ENCODE peak calls at places on chromosomes 13 and 19, in five cellular contexts. G is heart left ventricle, V is Kasumi-1, N is NCI-H748 treated with DMSO at 0.1 percent for 48 hours, Z is NCI-H460. W is an unnamed sample.

GRCh38 chr13:23993439-23993980 is 96.2 kb upstream of the C1QTNF9B start:
- DNase-seq in N (no peak), V (no peak), G (no peak), Z (no peak), W (no peak)

GRCh38 chr13:36125841-36126240 is 5.3 kb downstream of the DCLK1 start:
- DNase-seq in Z (no peak), G (no peak), N (no peak), V (no peak), W (no peak)

GRCh38 chr19:18304496-18305312 is 18.2 kb downstream of the LSM4 start:
- DNase-seq in Z (no peak), G (peak), N (no peak), V (peak), W (peak)

GRCh38 chr19:58154287-58154678 is 3.7 kb upstream of the ZNF329 start:
- DNase-seq in N (no peak), G (no peak), Z (no peak), V (no peak), W (peak)

GRCh38 chr19:32397736-32398135 is 7.8 kb upstream of the DPY19L3 start:
- DNase-seq in G (no peak), V (no peak), N (no peak), Z (no peak), W (no peak)

GRCh38 chr13:28355822-28356371 is 139.0 kb downstream of the FLT1 start:
- DNase-seq in Z (no peak), G (no peak), N (no peak), V (no peak), W (no peak)

GRCh38 chr19:2043864-2044708 is 7.0 kb downstream of the MKNK2 start:
- DNase-seq in V (no peak), Z (no peak), N (no peak), G (no peak), W (no peak)

GRCh38 chr13:21734961-21735360 is 64.1 kb downstream of the FGF9 start:
- DNase-seq in G (no peak), N (no peak), V (no peak), Z (no peak), W (no peak)

GRCh38 chr13:41546372-41547252 is 89.3 kb downstream of the RGCC start:
- DNase-seq in N (no peak), G (no peak), V (no peak), Z (no peak), W (no peak)

GRCh38 chr13:99382428-99383133 is 75.4 kb upstream of the GPR183 start:
- DNase-seq in G (no peak), V (no peak), N (no peak), Z (no peak), W (no peak)

GRCh38 chr13:113468461-113469147 is 15.3 kb upstream of the ADPRHL1 start:
- DNase-seq in N (no peak), V (no peak), G (no peak), Z (no peak), W (no peak)

GRCh38 chr13:93227280-93227905 is 786 bp downstream of the GPC6 start:
- DNase-seq in N (peak), G (no peak), Z (no peak), V (no peak), W (no peak)

GRCh38 chr13:50596103-50596502 is 247.4 kb downstream of the DLEU7 start:
- DNase-seq in V (no peak), N (no peak), G (no peak), Z (no peak), W (no peak)

GRCh38 chr13:64936879-64937278 is 2293.3 kb downstream of the PCDH9 start:
- DNase-seq in G (no peak), N (no peak), Z (no peak), V (no peak), W (no peak)

GRCh38 chr19:16200776-16201391 is 3.2 kb downstream of the AP1M1 start:
- DNase-seq in N (no peak), G (no peak), Z (no peak), V (no peak), W (no peak)